ENCODE peak calls at places on chromosomes 3 and 15, in four cellular contexts. One of them, this sample, is unnamed.

GRCh38 chr15:80266113-80266512 is 14.1 kb upstream of the CTXND1 start:
- DNase-seq in A549: no peak
- DNase-seq in GM13977: no peak
- DNase-seq in cardiac fibroblast: no peak
- DNase-seq in this sample: no peak

GRCh38 chr3:87413821-87414220 is 137.4 kb upstream of the POU1F1 start:
- DNase-seq in A549: no peak
- DNase-seq in GM13977: no peak
- DNase-seq in cardiac fibroblast: no peak
- DNase-seq in this sample: no peak

GRCh38 chr3:88617283-88617682 is 467.5 kb downstream of the C3orf38 start:
- DNase-seq in A549: no peak
- DNase-seq in GM13977: no peak
- DNase-seq in cardiac fibroblast: no peak
- DNase-seq in this sample: no peak

GRCh38 chr3:141405581-141405980 is 37.3 kb downstream of the ZBTB38 start:
- DNase-seq in A549: no peak
- DNase-seq in GM13977: no peak
- DNase-seq in cardiac fibroblast: no peak
- DNase-seq in this sample: no peak

GRCh38 chr3:196216681-196217211 is 412 bp downstream of the SLC51A start:
- DNase-seq in A549: no peak
- DNase-seq in GM13977: no peak
- DNase-seq in cardiac fibroblast: no peak
- DNase-seq in this sample: no peak

GRCh38 chr3:96428097-96428496 is 386.3 kb upstream of the EPHA6 start:
- DNase-seq in A549: no peak
- DNase-seq in GM13977: no peak
- DNase-seq in cardiac fibroblast: no peak
- DNase-seq in this sample: no peak

GRCh38 chr3:189340680-189341460 is 169.1 kb downstream of the TPRG1 start:
- DNase-seq in A549: no peak
- DNase-seq in GM13977: no peak
- DNase-seq in cardiac fibroblast: no peak
- DNase-seq in this sample: peak

GRCh38 chr3:47347217-47347801 is 33.5 kb upstream of the PTPN23 start:
- DNase-seq in A549: no peak
- DNase-seq in GM13977: peak
- DNase-seq in cardiac fibroblast: peak
- DNase-seq in this sample: no peak

GRCh38 chr15:98292442-98293240 is 332.1 kb downstream of the ARRDC4 start:
- DNase-seq in A549: peak
- DNase-seq in GM13977: peak
- DNase-seq in cardiac fibroblast: peak
- DNase-seq in this sample: peak

GRCh38 chr3:53320697-53321096 is 26.6 kb downstream of the DCP1A start:
- DNase-seq in A549: no peak
- DNase-seq in GM13977: no peak
- DNase-seq in cardiac fibroblast: no peak
- DNase-seq in this sample: no peak

GRCh38 chr3:176767385-176767784 is 429.9 kb downstream of the TBL1XR1 start:
- DNase-seq in A549: no peak
- DNase-seq in GM13977: no peak
- DNase-seq in cardiac fibroblast: peak
- DNase-seq in this sample: no peak

GRCh38 chr3:179454887-179455286 is 3.6 kb upstream of the GNB4 start:
- DNase-seq in A549: no peak
- DNase-seq in GM13977: no peak
- DNase-seq in cardiac fibroblast: no peak
- DNase-seq in this sample: no peak

GRCh38 chr3:97830627-97831026 is 8.8 kb downstream of the CRYBG3 start:
- DNase-seq in A549: no peak
- DNase-seq in GM13977: no peak
- DNase-seq in cardiac fibroblast: peak
- DNase-seq in this sample: no peak

GRCh38 chr3:73448761-73449290 is 175.9 kb downstream of the PDZRN3 start:
- DNase-seq in A549: no peak
- DNase-seq in GM13977: peak
- DNase-seq in cardiac fibroblast: no peak
- DNase-seq in this sample: no peak

GRCh38 chr15:34213690-34214089 is 3.8 kb upstream of the KATNBL1 start:
- DNase-seq in A549: no peak
- DNase-seq in GM13977: no peak
- DNase-seq in cardiac fibroblast: no peak
- DNase-seq in this sample: peak

GRCh38 chr3:29901097-29901496 is 620.2 kb downstream of the RBMS3 start:
- DNase-seq in A549: no peak
- DNase-seq in GM13977: no peak
- DNase-seq in cardiac fibroblast: peak
- DNase-seq in this sample: no peak

GRCh38 chr3:197595470-197596185 is 39.9 kb upstream of the BDH1 start:
- DNase-seq in A549: no peak
- DNase-seq in GM13977: no peak
- DNase-seq in cardiac fibroblast: no peak
- DNase-seq in this sample: no peak

GRCh38 chr3:43773273-43774104 is 82.8 kb downstream of the ABHD5 start:
- DNase-seq in A549: no peak
- DNase-seq in GM13977: no peak
- DNase-seq in cardiac fibroblast: peak
- DNase-seq in this sample: peak

GRCh38 chr15:55348281-55348778 is 29.3 kb downstream of the PIGB start:
- DNase-seq in A549: no peak
- DNase-seq in GM13977: no peak
- DNase-seq in cardiac fibroblast: no peak
- DNase-seq in this sample: no peak

GRCh38 chr3:55014081-55014480 is 86.2 kb upstream of the LRTM1 start:
- DNase-seq in A549: no peak
- DNase-seq in GM13977: no peak
- DNase-seq in cardiac fibroblast: no peak
- DNase-seq in this sample: no peak

GRCh38 chr15:92328207-92328606 is 65.5 kb upstream of the ST8SIA2 start:
- DNase-seq in A549: no peak
- DNase-seq in GM13977: no peak
- DNase-seq in cardiac fibroblast: no peak
- DNase-seq in this sample: no peak

GRCh38 chr15:46014532-46014931 is 379.7 kb downstream of the SQOR start:
- DNase-seq in A549: no peak
- DNase-seq in GM13977: no peak
- DNase-seq in cardiac fibroblast: no peak
- DNase-seq in this sample: no peak

GRCh38 chr3:52193059-52193458 is 4.9 kb upstream of the ALAS1 start:
- DNase-seq in A549: peak
- DNase-seq in GM13977: no peak
- DNase-seq in cardiac fibroblast: peak
- DNase-seq in this sample: no peak

GRCh38 chr15:81381725-81382124 is 7.7 kb upstream of the TMC3 start:
- DNase-seq in A549: no peak
- DNase-seq in GM13977: no peak
- DNase-seq in cardiac fibroblast: peak
- DNase-seq in this sample: no peak
- TF ChIP-seq CTCF in A549: no peak
- TF ChIP-seq CTCF in GM13977: no peak
- TF ChIP-seq CTCF in cardiac fibroblast: no peak
- TF ChIP-seq CTCF in this sample: no peak

DNA sequence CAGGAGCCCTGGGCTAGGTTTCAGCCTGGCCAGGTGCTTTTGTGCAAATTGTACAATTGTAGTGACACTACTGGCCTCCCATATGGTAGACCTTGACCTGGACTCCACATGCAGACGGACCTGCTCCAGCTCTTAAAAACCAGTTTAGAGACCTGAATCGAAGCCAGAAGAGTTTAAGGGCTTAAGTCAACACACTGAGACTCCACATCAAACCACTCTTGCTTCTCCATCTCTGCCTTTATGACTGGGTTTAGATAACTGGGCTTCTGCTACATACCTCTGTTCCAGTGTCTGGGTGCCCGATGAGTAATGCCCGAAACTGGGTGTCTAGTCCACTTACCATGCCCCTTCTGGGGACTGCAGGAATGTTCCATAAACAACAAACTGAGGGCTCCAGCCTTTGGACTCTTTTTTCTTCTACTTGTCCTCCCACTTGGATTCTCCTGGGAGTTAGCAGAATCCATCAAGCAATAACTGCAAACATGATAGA is 32.8 kb downstream of the TMEM212 start:
- DNase-seq in A549: no peak
- DNase-seq in GM13977: no peak
- DNase-seq in cardiac fibroblast: peak
- DNase-seq in this sample: peak
- TF ChIP-seq CTCF in A549: no peak
- TF ChIP-seq CTCF in GM13977: no peak
- TF ChIP-seq CTCF in cardiac fibroblast: no peak
- TF ChIP-seq CTCF in this sample: no peak

DNA sequence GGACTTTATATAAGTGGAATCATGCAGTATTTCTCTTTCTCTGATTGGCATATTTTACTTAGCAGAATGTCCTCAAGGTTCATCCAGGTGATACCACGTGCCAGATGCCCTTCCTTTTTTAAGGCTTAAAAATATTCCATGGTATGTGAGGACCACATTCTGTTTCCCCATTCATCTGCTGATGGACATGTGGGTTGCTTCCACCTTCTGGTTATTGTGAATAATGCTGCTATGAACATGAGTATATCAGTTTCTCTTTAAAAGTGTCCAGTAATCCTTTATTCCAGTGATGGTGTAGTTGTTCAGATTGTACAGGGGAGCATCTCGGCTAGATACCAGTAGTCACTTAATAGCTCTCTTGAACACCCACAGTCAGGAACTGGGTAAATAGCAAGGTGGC is 50.4 kb upstream of the ATG7 start:
- DNase-seq in A549: no peak
- DNase-seq in GM13977: no peak
- DNase-seq in cardiac fibroblast: peak
- DNase-seq in this sample: no peak
- TF ChIP-seq CTCF in A549: no peak
- TF ChIP-seq CTCF in GM13977: no peak
- TF ChIP-seq CTCF in cardiac fibroblast: peak
- TF ChIP-seq CTCF in this sample: no peak

GRCh38 chr3:22729981-22730380 is 473.1 kb upstream of the UBE2E2 start:
- DNase-seq in A549: no peak
- DNase-seq in GM13977: no peak
- DNase-seq in cardiac fibroblast: no peak
- DNase-seq in this sample: no peak
- TF ChIP-seq CTCF in A549: peak
- TF ChIP-seq CTCF in GM13977: peak
- TF ChIP-seq CTCF in cardiac fibroblast: no peak
- TF ChIP-seq CTCF in this sample: peak

GRCh38 chr3:57152150-57152549 is 13.0 kb downstream of the IL17RD start:
- DNase-seq in A549: no peak
- DNase-seq in GM13977: no peak
- DNase-seq in cardiac fibroblast: no peak
- DNase-seq in this sample: no peak
- TF ChIP-seq CTCF in A549: no peak
- TF ChIP-seq CTCF in GM13977: no peak
- TF ChIP-seq CTCF in cardiac fibroblast: no peak
- TF ChIP-seq CTCF in this sample: no peak

This sample was measured in activated CD8-positive, alpha-beta T cell treated with anti-CD3 and anti-CD28 coated beads for 36 hours.